ENCODE peak calls at places on chromosomes 13 and 19, in five cellular contexts. I is K562, K is SK-N-SH, F is HepG2, S is GM12878. T is an unnamed sample.

GRCh38 chr13:92590503-92590908 is 636.1 kb upstream of the GPC6 start:
- DNase-seq in S (no peak), F (no peak), I (no peak), K (no peak), T (no peak)

GRCh38 chr19:51690359-51691121 is 2.6 kb upstream of the SPACA6 start:
- DNase-seq in F (no peak), S (no peak), K (peak), I (peak), T (peak)

GRCh38 chr13:50685491-50685890 is 158.0 kb downstream of the DLEU7 start:
- DNase-seq in I (no peak), S (no peak), K (no peak), F (no peak), T (no peak)

GRCh38 chr19:21848706-21849105 is 12.7 kb upstream of the ZNF43 start:
- DNase-seq in K (no peak), S (no peak), F (no peak), I (no peak), T (no peak)

GRCh38 chr13:80508031-80508430 is 167.1 kb upstream of the SPRY2 start:
- DNase-seq in I (no peak), K (no peak), S (no peak), F (no peak), T (no peak)

GRCh38 chr13:93080587-93080986 is 146.0 kb upstream of the GPC6 start:
- DNase-seq in I (no peak), S (no peak), F (no peak), K (no peak), T (no peak)

GRCh38 chr13:28177327-28177726 is 39.0 kb downstream of the PAN3 start:
- DNase-seq in I (no peak), K (no peak), F (no peak), S (no peak), T (no peak)

GRCh38 chr19:32896516-32897214 is 27.1 kb upstream of the SLC7A9 start:
- DNase-seq in K (no peak), F (no peak), I (no peak), S (no peak), T (no peak)

GRCh38 chr13:20608438-20609020 is 41.6 kb downstream of the IFT88 start:
- DNase-seq in S (no peak), K (no peak), F (no peak), I (no peak), T (no peak)

GRCh38 chr19:38304352-38304865 is 358 bp downstream of the C19orf33 start:
- DNase-seq in I (no peak), S (no peak), F (no peak), K (no peak), T (no peak)

GRCh38 chr13:37138169-37138568 is 32.7 kb upstream of the CSNK1A1L start:
- DNase-seq in S (no peak), F (peak), I (no peak), K (no peak), T (peak)

GRCh38 chr13:52925775-52926285 is 77.4 kb upstream of the PCDH8 start:
- DNase-seq in S (no peak), K (no peak), F (no peak), I (no peak), T (no peak)

GRCh38 chr19:33737704-33738103 is 59.0 kb upstream of the KCTD15 start:
- DNase-seq in K (no peak), F (no peak), I (no peak), S (no peak), T (no peak)

GRCh38 chr19:16654151-16654550 is 5.8 kb downstream of the SMIM7 start:
- DNase-seq in S (no peak), K (peak), F (peak), I (peak), T (peak)

GRCh38 chr19:42284066-42284501 is 15.0 kb downstream of the CIC start:
- DNase-seq in I (peak), K (peak), S (no peak), F (no peak), T (peak)

GRCh38 chr19:49188626-49189200 is 31.1 kb downstream of the TRPM4 start:
- DNase-seq in K (no peak), I (peak), F (no peak), S (no peak), T (peak)

GRCh38 chr13:34046457-34046856 is 228.5 kb downstream of the RFC3 start:
- DNase-seq in I (no peak), S (no peak), F (no peak), K (no peak), T (no peak)

GRCh38 chr13:99124695-99125334 is 75.8 kb upstream of the UBAC2 start:
- DNase-seq in S (peak), F (no peak), I (no peak), K (no peak), T (no peak)

GRCh38 chr19:40778865-40779284 is 828 bp downstream of the RAB4B start:
- DNase-seq in S (no peak), F (peak), K (no peak), I (no peak), T (no peak)

GRCh38 chr13:95707035-95707434 is 30.1 kb downstream of the DNAJC3 start:
- DNase-seq in S (no peak), F (no peak), I (no peak), K (no peak), T (no peak)

GRCh38 chr13:23087884-23088283 is 92.9 kb upstream of the SGCG start:
- DNase-seq in S (no peak), F (peak), K (peak), I (peak), T (peak)

GRCh38 chr13:110830800-110831371 is 84.0 kb downstream of the ANKRD10 start:
- DNase-seq in F (no peak), K (no peak), I (no peak), S (no peak), T (no peak)

GRCh38 chr13:72985610-72986009 is 73.2 kb upstream of the KLF5 start:
- DNase-seq in K (no peak), F (peak), I (no peak), S (no peak), T (no peak)

GRCh38 chr13:72986197-72986596 is 72.6 kb upstream of the KLF5 start:
- DNase-seq in K (no peak), I (no peak), F (no peak), S (no peak), T (no peak)

DNA sequence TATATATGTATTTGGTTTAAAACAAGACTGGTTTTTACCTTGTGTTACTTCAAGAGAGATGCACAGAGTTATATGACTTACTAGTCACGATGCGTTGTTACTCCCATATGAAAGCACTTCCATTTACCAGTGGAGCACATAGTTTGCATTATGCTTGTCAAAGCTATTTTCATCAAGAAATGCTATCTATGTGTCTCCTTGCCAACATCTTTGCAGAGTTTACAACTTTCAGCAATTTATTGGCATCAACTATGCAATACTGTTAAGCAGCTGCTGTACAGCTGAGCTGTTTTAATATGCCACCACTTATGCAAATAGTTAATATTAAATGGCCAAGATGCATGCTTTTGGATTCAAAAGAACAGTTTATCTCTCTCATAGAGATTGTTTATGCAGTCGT is 67.9 kb upstream of the KLF5 start:
- DNase-seq in F (no peak), K (no peak), S (no peak), I (no peak), T (no peak)
- TF ChIP-seq FOXM1 in F (no peak), K (no peak), S (no peak), I (no peak), T (no peak)

GRCh38 chr19:4122480-4122879 is 1.4 kb downstream of the MAP2K2 start:
- DNase-seq in S (no peak), F (no peak), K (no peak), I (peak), T (no peak)
- TF ChIP-seq FOXM1 in S (no peak), F (no peak), K (no peak), I (no peak), T (no peak)

GRCh38 chr13:65339236-65339635 is 1890.9 kb downstream of the PCDH9 start:
- DNase-seq in F (no peak), I (no peak), K (no peak), S (no peak), T (no peak)
- TF ChIP-seq FOXM1 in F (no peak), I (no peak), K (no peak), S (no peak), T (no peak)

GRCh38 chr19:46392252-46392801 is 21.0 kb downstream of the CCDC8 start:
- DNase-seq in K (no peak), F (no peak), I (no peak), S (no peak), T (no peak)
- TF ChIP-seq FOXM1 in K (no peak), F (no peak), I (no peak), S (no peak), T (no peak)

GRCh38 chr13:102933076-102933922 is 87.5 kb downstream of the ERCC5 start:
- DNase-seq in S (no peak), F (no peak), K (no peak), I (no peak), T (no peak)

GRCh38 chr13:102940770-102941169 is 94.9 kb downstream of the ERCC5 start:
- DNase-seq in K (no peak), I (no peak), F (no peak), S (no peak), T (no peak)

GRCh38 chr13:102930566-102930965 is 84.7 kb downstream of the ERCC5 start:
- DNase-seq in I (no peak), S (peak), K (no peak), F (no peak), T (no peak)

GRCh38 chr13:102940143-102940542 is 94.3 kb downstream of the ERCC5 start:
- DNase-seq in S (no peak), K (no peak), F (no peak), I (no peak), T (no peak)

DNA sequence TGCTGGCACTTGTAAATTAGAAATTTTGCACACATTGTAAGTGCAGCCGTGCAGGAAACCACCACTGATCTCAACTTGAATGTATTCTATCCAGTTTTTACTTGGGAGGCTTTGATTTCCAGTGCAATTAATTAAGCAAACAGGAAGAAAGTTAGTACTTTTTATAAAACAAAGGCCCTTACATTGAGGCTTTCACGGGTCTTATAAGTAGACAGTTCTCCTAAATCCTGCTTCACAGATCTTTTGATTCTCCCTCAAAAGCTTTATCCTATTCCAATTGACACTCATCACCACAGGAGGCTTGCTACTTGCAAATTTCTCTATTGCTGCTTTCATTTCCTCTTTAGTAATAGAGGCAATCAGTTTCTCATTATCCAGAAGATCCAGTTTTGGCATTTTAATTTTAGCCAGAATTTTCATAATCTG is 90.1 kb downstream of the ERCC5 start:
- DNase-seq in S (peak), F (no peak), I (no peak), K (no peak), T (no peak)
- TF ChIP-seq FOXM1 in S (no peak), F (no peak), I (no peak), K (no peak), T (no peak)

T was measured in HEK293T.